ENCODE peak calls at places on chromosome 13, in seven cellular contexts. S is tibial nerve, Z is A549, R is ovary, K is SK-N-SH, Y is transverse colon, B is HepG2. Q is an unnamed sample.
A peak's percentile ranks its signal among the peaks of the same experiment; 100 is the strongest.

GRCh38 chr13:39306639-39307589 is 268.7 kb downstream of the NHLRC3 start:
- DNase-seq in S (no peak), Z (no peak), R (no peak), K (no peak), Y (no peak), B (no peak), Q (no peak)

GRCh38 chr13:49610176-49610575 is 18.1 kb upstream of the ARL11 start:
- DNase-seq in S (no peak), Z (no peak), R (no peak), K (peak; percentile 47), Y (no peak), B (no peak), Q (no peak)

GRCh38 chr13:98664924-98665637 is 87.4 kb downstream of the SLC15A1 start:
- DNase-seq in S (no peak), Z (no peak), R (no peak), K (no peak), Y (no peak), B (no peak), Q (no peak)

GRCh38 chr13:92896842-92897241 is 329.8 kb upstream of the GPC6 start:
- DNase-seq in S (no peak), Z (peak; percentile 5), R (no peak), K (peak; percentile 2), Y (no peak), B (peak; percentile 37), Q (no peak)

GRCh38 chr13:98439136-98439828 is 137.6 kb downstream of the STK24 start:
- DNase-seq in S (no peak), Z (no peak), R (no peak), K (no peak), Y (no peak), B (no peak), Q (no peak)

GRCh38 chr13:106213028-106213427 is 322.4 kb downstream of the EFNB2 start:
- DNase-seq in S (no peak), Z (no peak), R (no peak), K (no peak), Y (no peak), B (no peak), Q (no peak)

GRCh38 chr13:45137501-45137880 is 17.2 kb downstream of the GTF2F2 start:
- DNase-seq in S (no peak), Z (no peak), R (no peak), K (no peak), Y (no peak), B (no peak), Q (no peak)

GRCh38 chr13:80658705-80659104 is 317.8 kb upstream of the SPRY2 start:
- DNase-seq in S (no peak), Z (no peak), R (no peak), K (no peak), Y (no peak), B (no peak), Q (no peak)

GRCh38 chr13:74134777-74135305 is 637 bp upstream of the KLF12 start:
- DNase-seq in S (no peak), Z (peak; percentile 48), R (no peak), K (peak; percentile 84), Y (peak; percentile 75), B (no peak), Q (peak; percentile 67)

GRCh38 chr13:111947026-111947810 is 119.7 kb upstream of the SOX1 start:
- DNase-seq in S (no peak), Z (no peak), R (no peak), K (no peak), Y (no peak), B (no peak), Q (peak; percentile 23)

GRCh38 chr13:86725105-86725504 is 925.9 kb upstream of the SLITRK6 start:
- DNase-seq in S (no peak), Z (no peak), R (no peak), K (peak; percentile 3), Y (no peak), B (no peak), Q (no peak)

GRCh38 chr13:109835321-109835720 is 48.9 kb upstream of the IRS2 start:
- DNase-seq in S (no peak), Z (no peak), R (no peak), K (no peak), Y (no peak), B (no peak), Q (no peak)

GRCh38 chr13:26589754-26590153 is 32.3 kb downstream of the WASF3 start:
- DNase-seq in S (no peak), Z (no peak), R (peak; percentile 36), K (no peak), Y (no peak), B (no peak), Q (peak; percentile 45)

GRCh38 chr13:30705672-30706071 is 29.7 kb upstream of the ALOX5AP start:
- DNase-seq in S (no peak), Z (peak; percentile 5), R (no peak), K (no peak), Y (no peak), B (no peak), Q (no peak)

GRCh38 chr13:113633485-113633873 is 24.5 kb downstream of the ATP4B start:
- DNase-seq in S (no peak), Z (no peak), R (no peak), K (no peak), Y (no peak), B (no peak), Q (no peak)

DNA sequence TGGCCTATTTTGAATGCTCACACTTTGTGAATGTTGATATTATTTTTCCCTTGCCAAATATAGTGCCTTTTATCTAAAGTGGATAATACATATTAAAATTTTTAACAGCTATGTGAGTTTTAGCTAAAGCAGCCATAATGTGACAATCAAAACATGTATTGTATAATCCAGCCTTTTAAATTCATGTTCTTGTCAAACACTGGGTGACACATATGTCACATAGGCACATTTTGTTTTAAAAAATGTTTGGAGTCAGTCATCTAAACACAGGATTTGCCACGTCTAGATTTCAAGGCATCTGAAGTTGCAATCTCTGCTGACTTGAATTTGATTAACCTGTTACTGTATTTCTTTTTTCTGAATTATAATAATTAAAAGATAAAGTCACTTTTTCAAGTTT is 1256.5 kb downstream of the SLITRK1 start:
- DNase-seq in S (no peak), Z (no peak), R (no peak), K (no peak), Y (no peak), B (no peak), Q (no peak)
- TF ChIP-seq EP300 in S (no peak), Z (no peak), R (no peak), K (no peak), Y (no peak), B (no peak), Q (no peak)

GRCh38 chr13:107941345-107942029 is 273.8 kb downstream of the LIG4 start:
- DNase-seq in S (no peak), Z (no peak), R (no peak), K (no peak), Y (no peak), B (no peak), Q (no peak)
- TF ChIP-seq EP300 in S (no peak), Z (no peak), R (no peak), K (no peak), Y (no peak), B (no peak), Q (no peak)

GRCh38 chr13:68051910-68052309 is 821.8 kb upstream of the PCDH9 start:
- DNase-seq in S (no peak), Z (no peak), R (no peak), K (no peak), Y (no peak), B (no peak), Q (no peak)
- TF ChIP-seq EP300 in S (no peak), Z (no peak), R (no peak), K (no peak), Y (no peak), B (no peak), Q (no peak)

DNA sequence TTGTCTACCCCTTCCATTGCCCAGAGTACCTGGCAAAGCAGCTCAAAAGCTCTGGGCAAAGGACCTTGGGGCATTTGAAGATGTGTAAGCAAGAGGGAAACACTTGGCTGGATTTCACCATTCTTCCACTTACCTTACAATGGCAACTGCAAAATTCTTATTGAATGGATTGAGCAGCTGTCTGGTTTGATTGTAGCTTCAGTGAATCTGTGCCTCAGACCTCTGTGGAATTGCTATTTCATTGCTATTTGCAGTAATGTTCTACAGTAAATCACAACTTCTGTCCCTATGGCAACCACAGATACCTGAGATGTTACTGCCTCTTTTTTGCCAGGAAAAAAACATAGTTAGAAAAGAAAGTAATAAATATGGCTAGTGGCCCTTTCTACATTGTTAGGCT is 519.6 kb downstream of the SUCLA2 start:
- DNase-seq in S (no peak), Z (no peak), R (no peak), K (no peak), Y (no peak), B (no peak), Q (no peak)
- TF ChIP-seq EP300 in S (no peak), Z (no peak), R (no peak), K (no peak), Y (no peak), B (no peak), Q (no peak)

GRCh38 chr13:102798653-102799543 is at the start of the genes BIVM and POGLUT2:
- DNase-seq in S (peak; percentile 84), Z (peak; percentile 90), R (peak; percentile 89), K (peak; percentile 98), Y (peak; percentile 91), B (peak; percentile 89), Q (peak; percentile 90)
- TF ChIP-seq EP300 in S (peak; percentile 60), Z (no peak), R (no peak), K (no peak), Y (no peak), B (no peak), Q (no peak)

DNA sequence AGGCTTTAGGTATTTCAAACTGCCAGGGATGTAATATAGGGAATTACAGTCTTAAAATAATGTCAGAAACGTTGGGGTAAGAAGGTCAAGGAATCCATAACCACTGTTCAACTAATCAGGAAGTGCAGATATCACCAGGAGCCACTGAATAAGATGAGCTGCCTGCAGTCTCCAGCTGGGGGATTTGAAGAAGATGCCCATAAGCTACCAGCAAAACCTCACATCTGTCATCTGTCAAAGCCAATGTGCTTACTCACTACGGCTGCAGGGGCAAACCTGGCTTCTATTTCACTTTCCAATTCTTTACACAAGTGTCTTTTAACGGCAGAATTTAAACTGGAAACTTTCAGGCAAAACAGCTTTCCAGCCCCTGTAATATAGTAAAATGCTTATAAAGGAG is 1410.1 kb upstream of the ATXN8OS start:
- DNase-seq in S (no peak), Z (no peak), R (no peak), K (peak; percentile 31), Y (no peak), B (no peak), Q (no peak)
- TF ChIP-seq EP300 in S (no peak), Z (no peak), R (no peak), K (peak; percentile 33), Y (no peak), B (no peak), Q (no peak)

GRCh38 chr13:40617801-40618356 is 48.6 kb downstream of the FOXO1 start:
- DNase-seq in S (no peak), Z (no peak), R (no peak), K (no peak), Y (no peak), B (no peak), Q (no peak)
- TF ChIP-seq EP300 in S (no peak), Z (no peak), R (no peak), K (no peak), Y (no peak), B (no peak), Q (no peak)

GRCh38 chr13:47121092-47121763 is 224.4 kb upstream of the HTR2A start:
- DNase-seq in S (no peak), Z (no peak), R (no peak), K (no peak), Y (no peak), B (no peak), Q (no peak)
- TF ChIP-seq EP300 in S (no peak), Z (no peak), R (no peak), K (no peak), Y (no peak), B (no peak), Q (no peak)